ENCODE peak calls at places on chromosome X, in seven cellular contexts. N is psoas muscle, Q is GM13977, E is type B pancreatic cell, Y is glutamatergic neuron, L is suprapubic skin, C is dorsolateral prefrontal cortex. A is an unnamed sample.

GRCh38 chrX:2552621-2553297 is 52.0 kb upstream of the DHRSX start:
- DNase-seq in N (no peak), Q (no peak), E (no peak), Y (no peak), L (no peak), C (no peak), A (no peak)

GRCh38 chrX:136880003-136880451 is 498 bp downstream of the RBMX start:
- DNase-seq in N (peak), Q (no peak), E (no peak), Y (peak), L (peak), C (peak), A (no peak)

GRCh38 chrX:49166914-49167739 is 4.6 kb downstream of the MAGIX start:
- DNase-seq in N (peak), Q (peak), E (no peak), Y (no peak), L (peak), C (no peak), A (peak)

GRCh38 chrX:65537229-65537628 is 2.6 kb upstream of the LAS1L start:
- DNase-seq in N (no peak), Q (no peak), E (no peak), Y (no peak), L (no peak), C (no peak), A (no peak)

GRCh38 chrX:150569155-150569477 is 695 bp downstream of the MTM1 start:
- DNase-seq in N (peak), Q (no peak), E (no peak), Y (no peak), L (no peak), C (no peak), A (no peak)

GRCh38 chrX:56804867-56805266 is 75.8 kb downstream of the NBDY start:
- DNase-seq in N (no peak), Q (no peak), E (no peak), Y (no peak), L (no peak), C (no peak), A (no peak)

GRCh38 chrX:106906361-106906760 is 3.2 kb upstream of the RIPPLY1 start:
- DNase-seq in N (no peak), Q (no peak), E (no peak), Y (no peak), L (no peak), C (no peak), A (no peak)

GRCh38 chrX:39201305-39201990 is 400.2 kb downstream of the MID1IP1 start:
- DNase-seq in N (no peak), Q (no peak), E (no peak), Y (no peak), L (no peak), C (no peak), A (no peak)

GRCh38 chrX:110015915-110016314 is 13.0 kb downstream of the TMEM164 start:
- DNase-seq in N (no peak), Q (no peak), E (no peak), Y (no peak), L (no peak), C (no peak), A (no peak)

GRCh38 chrX:76127341-76127740 is 45.5 kb upstream of the PBDC1 start:
- DNase-seq in N (no peak), Q (no peak), E (no peak), Y (no peak), L (no peak), C (no peak), A (no peak)

GRCh38 chrX:134733595-134733994 is 75.3 kb upstream of the PLAC1 start:
- DNase-seq in N (no peak), Q (no peak), E (no peak), Y (no peak), L (no peak), C (no peak), A (no peak)

GRCh38 chrX:112852850-112853249 is 12.2 kb upstream of the AMOT start:
- DNase-seq in N (no peak), Q (no peak), E (no peak), Y (no peak), L (no peak), C (no peak), A (no peak)

GRCh38 chrX:9882669-9883446 is 84.3 kb upstream of the CLDN34 start:
- DNase-seq in N (no peak), Q (no peak), E (no peak), Y (no peak), L (no peak), C (no peak), A (no peak)

GRCh38 chrX:69062493-69062892 is 102.8 kb downstream of the PJA1 start:
- DNase-seq in N (no peak), Q (no peak), E (peak), Y (no peak), L (peak), C (no peak), A (no peak)

GRCh38 chrX:22247169-22247568 is 25.5 kb upstream of the CBLL2 start:
- DNase-seq in N (no peak), Q (no peak), E (no peak), Y (no peak), L (no peak), C (no peak), A (no peak)

GRCh38 chrX:147737690-147738089 is 174.0 kb upstream of the FMR1 start:
- DNase-seq in N (no peak), Q (no peak), E (no peak), Y (no peak), L (no peak), C (no peak), A (no peak)

GRCh38 chrX:107823042-107823441 is 2.6 kb upstream of the MID2 start:
- DNase-seq in N (no peak), Q (no peak), E (no peak), Y (no peak), L (no peak), C (no peak), A (no peak)

GRCh38 chrX:106612403-106612789 is 618 bp downstream of the RADX start:
- DNase-seq in N (no peak), Q (no peak), E (no peak), Y (no peak), L (no peak), C (no peak), A (no peak)

GRCh38 chrX:22073928-22074327 is 41.8 kb downstream of the PHEX start:
- DNase-seq in N (no peak), Q (no peak), E (no peak), Y (no peak), L (no peak), C (no peak), A (no peak)

GRCh38 chrX:14528629-14529287 is 578 bp upstream of the GLRA2 start:
- DNase-seq in N (peak), Q (peak), E (peak), Y (peak), L (no peak), C (peak), A (peak)

GRCh38 chrX:31609130-31609529 is 537.3 kb upstream of the FTHL17 start:
- DNase-seq in N (no peak), Q (no peak), E (no peak), Y (no peak), L (no peak), C (no peak), A (no peak)

GRCh38 chrX:124232523-124233201 is 99.8 kb upstream of the TEX13D start:
- DNase-seq in N (no peak), Q (no peak), E (no peak), Y (no peak), L (no peak), C (no peak), A (no peak)

GRCh38 chrX:129247642-129248041 is 275.6 kb downstream of the SMARCA1 start:
- DNase-seq in N (no peak), Q (no peak), E (no peak), Y (no peak), L (no peak), C (no peak), A (no peak)

GRCh38 chrX:2432298-2432863 is 68.4 kb downstream of the DHRSX start:
- DNase-seq in N (no peak), Q (no peak), E (no peak), Y (no peak), L (no peak), C (no peak), A (no peak)

GRCh38 chrX:134599173-134599914 is 58.9 kb downstream of the PLAC1 start:
- DNase-seq in N (no peak), Q (no peak), E (no peak), Y (no peak), L (no peak), C (no peak), A (peak)

GRCh38 chrX:110684653-110685052 is 111.0 kb downstream of the CHRDL1 start:
- DNase-seq in N (no peak), Q (no peak), E (no peak), Y (no peak), L (no peak), C (no peak), A (no peak)

GRCh38 chrX:130741584-130741983 is 161.4 kb downstream of the ENOX2 start:
- DNase-seq in N (no peak), Q (no peak), E (no peak), Y (no peak), L (no peak), C (no peak), A (no peak)

GRCh38 chrX:87299563-87300160 is 217.9 kb upstream of the KLHL4 start:
- DNase-seq in N (no peak), Q (peak), E (no peak), Y (no peak), L (no peak), C (no peak), A (no peak)

GRCh38 chrX:50609796-50610195 is 139.2 kb upstream of the DGKK start:
- DNase-seq in N (no peak), Q (no peak), E (no peak), Y (no peak), L (no peak), C (no peak), A (no peak)

GRCh38 chrX:404656-405055 is 17.9 kb upstream of the PPP2R3B start:
- DNase-seq in N (no peak), Q (no peak), E (no peak), Y (no peak), L (no peak), C (no peak), A (no peak)

GRCh38 chrX:651922-652775 is 21.6 kb downstream of the SHOX start:
- DNase-seq in N (no peak), Q (no peak), E (no peak), Y (no peak), L (no peak), C (no peak), A (no peak)

GRCh38 chrX:68685722-68686683 is 38.5 kb downstream of the STARD8 start:
- DNase-seq in N (peak), Q (peak), E (no peak), Y (peak), L (no peak), C (no peak), A (no peak)

GRCh38 chrX:107429090-107429489 is 20.4 kb upstream of the FRMPD3 start:
- DNase-seq in N (no peak), Q (no peak), E (no peak), Y (no peak), L (no peak), C (no peak), A (no peak)

GRCh38 chrX:70508296-70508911 is 63.8 kb downstream of the DLG3 start:
- DNase-seq in N (no peak), Q (no peak), E (no peak), Y (no peak), L (no peak), C (no peak), A (no peak)

GRCh38 chrX:44447214-44447613 is 95.4 kb downstream of the FUNDC1 start:
- DNase-seq in N (no peak), Q (no peak), E (no peak), Y (no peak), L (no peak), C (no peak), A (no peak)

GRCh38 chrX:44456685-44457084 is 86.0 kb downstream of the FUNDC1 start:
- DNase-seq in N (no peak), Q (no peak), E (no peak), Y (no peak), L (no peak), C (no peak), A (no peak)

GRCh38 chrX:44451056-44451455 is 91.6 kb downstream of the FUNDC1 start:
- DNase-seq in N (no peak), Q (no peak), E (no peak), Y (no peak), L (no peak), C (no peak), A (no peak)
- TF ChIP-seq CTCF in N (no peak), Q (no peak), E (no peak), Y (no peak), L (no peak), C (no peak), A (no peak)

GRCh38 chrX:93874554-93874953 is 200.5 kb downstream of the FAM133A start:
- DNase-seq in N (no peak), Q (no peak), E (no peak), Y (peak), L (no peak), C (no peak), A (no peak)
- TF ChIP-seq CTCF in N (peak), Q (peak), E (peak), Y (peak), L (no peak), C (peak), A (no peak)

GRCh38 chrX:19127649-19128168 is 5.4 kb upstream of the ADGRG2 start:
- DNase-seq in N (no peak), Q (no peak), E (no peak), Y (no peak), L (no peak), C (no peak), A (no peak)

GRCh38 chrX:19122641-19123009 is 357 bp upstream of the ADGRG2 start:
- DNase-seq in N (no peak), Q (no peak), E (no peak), Y (no peak), L (no peak), C (no peak), A (no peak)

GRCh38 chrX:19121466-19121865 is 802 bp downstream of the ADGRG2 start:
- DNase-seq in N (no peak), Q (no peak), E (no peak), Y (no peak), L (no peak), C (no peak), A (no peak)

GRCh38 chrX:19121898-19122640 is at the start of gene ADGRG2:
- DNase-seq in N (no peak), Q (peak), E (no peak), Y (peak), L (no peak), C (no peak), A (no peak)
- TF ChIP-seq CTCF in N (no peak), Q (no peak), E (no peak), Y (no peak), L (no peak), C (no peak), A (no peak)

DNA sequence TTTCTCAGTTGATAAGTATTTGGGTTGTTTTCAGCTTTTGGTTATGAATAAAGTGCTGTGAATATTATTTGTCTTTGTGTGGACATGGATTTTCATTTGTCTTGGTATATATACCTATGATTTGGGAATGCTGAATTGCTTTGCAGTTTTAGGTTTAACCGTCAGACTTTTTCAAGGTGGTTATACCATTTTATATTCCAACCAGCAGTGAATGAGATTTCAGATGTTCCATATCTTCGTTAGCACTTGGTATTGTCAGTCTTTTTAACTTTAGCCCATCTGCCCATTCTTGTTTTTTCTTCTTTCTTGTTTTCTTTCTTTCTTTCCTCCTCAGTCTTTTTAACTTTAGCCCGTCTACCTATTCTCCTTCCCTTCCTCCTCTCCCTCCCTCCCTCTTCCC is 106.0 kb downstream of the KDM6A start:
- DNase-seq in N (no peak), Q (no peak), E (no peak), Y (no peak), L (no peak), C (no peak), A (no peak)
- TF ChIP-seq CTCF in N (no peak), Q (no peak), E (no peak), Y (no peak), L (no peak), C (no peak), A (no peak)

DNA sequence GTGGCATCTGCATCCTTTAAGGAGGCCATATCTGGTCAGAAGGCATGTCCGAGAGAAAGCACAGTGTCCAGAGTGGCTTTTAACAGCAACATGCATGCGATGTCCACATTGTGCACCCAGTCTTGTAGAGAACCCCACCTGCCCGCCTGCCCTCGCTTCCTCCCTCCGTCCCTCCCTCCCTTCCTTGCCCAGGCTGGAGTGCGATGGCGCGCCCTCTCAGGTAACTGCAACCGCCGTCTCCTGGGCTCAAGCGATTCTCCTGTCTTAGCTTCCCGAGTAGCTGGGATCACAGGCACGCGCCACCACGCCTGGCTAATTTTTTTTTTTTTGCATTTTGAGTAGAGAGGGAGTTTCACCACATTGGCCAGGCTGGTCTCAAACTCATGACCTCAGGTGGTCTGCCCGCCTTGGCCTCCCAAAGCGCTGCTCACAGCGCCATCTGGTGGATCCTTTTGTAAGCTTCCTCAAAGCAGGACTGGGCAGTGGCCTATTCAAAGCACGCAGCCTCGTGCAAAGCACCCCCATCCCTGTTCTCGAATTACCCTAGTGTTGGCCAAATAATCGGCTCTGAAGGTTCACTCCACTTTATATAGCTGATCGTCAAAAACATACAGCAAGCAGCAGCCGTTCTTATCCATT is 15.0 kb downstream of the BRCC3 start:
- DNase-seq in N (peak), Q (no peak), E (no peak), Y (peak), L (no peak), C (no peak), A (no peak)
- TF ChIP-seq CTCF in N (peak), Q (peak), E (peak), Y (no peak), L (peak), C (peak), A (no peak)

GRCh38 chrX:153778684-153779101 is 2.1 kb upstream of the SRPK3 start:
- DNase-seq in N (peak), Q (no peak), E (no peak), Y (peak), L (no peak), C (no peak), A (no peak)
- TF ChIP-seq CTCF in N (peak), Q (peak), E (peak), Y (no peak), L (no peak), C (no peak), A (no peak)

GRCh38 chrX:32678487-32678886 is 532.9 kb downstream of the DMD start:
- DNase-seq in N (no peak), Q (no peak), E (no peak), Y (no peak), L (no peak), C (no peak), A (no peak)

GRCh38 chrX:32673193-32673592 is 538.2 kb downstream of the DMD start:
- DNase-seq in N (no peak), Q (peak), E (no peak), Y (no peak), L (no peak), C (no peak), A (no peak)
- TF ChIP-seq CTCF in N (peak), Q (peak), E (peak), Y (no peak), L (no peak), C (peak), A (no peak)